ENCODE peak calls at places on chromosomes 7 and 10, in nine cellular contexts. S is gastrocnemius medialis, E is fibroblast of lung, W is neural crest cell, C is suprapubic skin, X is keratinocyte, H is GM13977, N is right lobe of liver, O is endothelial cell. P is an unnamed sample.
A peak's percentile ranks its signal among the peaks of the same experiment; 100 is the strongest.

GRCh38 chr10:116278832-116279231 is 5.8 kb upstream of the GFRA1 start:
- DNase-seq in S (no peak), E (peak; percentile 56), W (peak; percentile 14), C (no peak), X (no peak), H (no peak), N (no peak), O (no peak), P (no peak)

GRCh38 chr7:112449353-112449752 is 907 bp upstream of the IFRD1 start:
- DNase-seq in S (peak; percentile 54), E (peak; percentile 68), W (no peak), C (no peak), X (no peak), H (peak; percentile 24), N (no peak), O (no peak), P (no peak)

GRCh38 chr7:155811560-155811894 is 736 bp downstream of the SHH start:
- DNase-seq in S (no peak), E (no peak), W (no peak), C (no peak), X (no peak), H (no peak), N (no peak), O (no peak), P (peak; percentile 68)

GRCh38 chr7:137956591-137956990 is 45.3 kb downstream of the CREB3L2 start:
- DNase-seq in S (no peak), E (no peak), W (no peak), C (no peak), X (no peak), H (no peak), N (no peak), O (no peak), P (no peak)

GRCh38 chr7:4215176-4215720 is 466.8 kb upstream of the FOXK1 start:
- DNase-seq in S (no peak), E (no peak), W (no peak), C (no peak), X (no peak), H (no peak), N (no peak), O (no peak), P (no peak)

GRCh38 chr10:44356139-44357115 is 28.5 kb downstream of the CXCL12 start:
- DNase-seq in S (no peak), E (no peak), W (no peak), C (no peak), X (no peak), H (no peak), N (no peak), O (no peak), P (peak; percentile 56)

GRCh38 chr10:61257956-61258496 is 195.2 kb downstream of the TMEM26 start:
- DNase-seq in S (no peak), E (peak; percentile 23), W (no peak), C (no peak), X (no peak), H (no peak), N (no peak), O (no peak), P (no peak)

GRCh38 chr7:646951-647350 is 79.5 kb upstream of the DNAAF5 start:
- DNase-seq in S (no peak), E (no peak), W (no peak), C (no peak), X (no peak), H (no peak), N (no peak), O (no peak), P (peak; percentile 46)

GRCh38 chr10:12202230-12202629 is 6.2 kb downstream of the CDC123 start:
- DNase-seq in S (no peak), E (no peak), W (no peak), C (no peak), X (no peak), H (no peak), N (no peak), O (no peak), P (no peak)

GRCh38 chr10:69160809-69161225 is 19.2 kb upstream of the SUPV3L1 start:
- DNase-seq in S (no peak), E (peak; percentile 39), W (no peak), C (no peak), X (no peak), H (no peak), N (no peak), O (no peak), P (no peak)

GRCh38 chr7:142443614-142444013 is 185.8 kb upstream of the PRSS58 start:
- DNase-seq in S (no peak), E (peak; percentile 32), W (no peak), C (no peak), X (no peak), H (no peak), N (no peak), O (peak; percentile 11), P (no peak)

GRCh38 chr7:104264281-104264680 is 56.5 kb upstream of the ORC5 start:
- DNase-seq in S (no peak), E (peak; percentile 57), W (no peak), C (no peak), X (no peak), H (no peak), N (no peak), O (no peak), P (no peak)

GRCh38 chr7:155483868-155484325 is 26.0 kb downstream of the EN2 start:
- DNase-seq in S (no peak), E (no peak), W (no peak), C (peak; percentile 49), X (no peak), H (no peak), N (no peak), O (no peak), P (no peak)

GRCh38 chr7:134515569-134516468 is 11.5 kb upstream of the AKR1B10 start:
- DNase-seq in S (peak; percentile 44), E (peak; percentile 87), W (no peak), C (no peak), X (peak; percentile 58), H (no peak), N (no peak), O (no peak), P (no peak)

DNA sequence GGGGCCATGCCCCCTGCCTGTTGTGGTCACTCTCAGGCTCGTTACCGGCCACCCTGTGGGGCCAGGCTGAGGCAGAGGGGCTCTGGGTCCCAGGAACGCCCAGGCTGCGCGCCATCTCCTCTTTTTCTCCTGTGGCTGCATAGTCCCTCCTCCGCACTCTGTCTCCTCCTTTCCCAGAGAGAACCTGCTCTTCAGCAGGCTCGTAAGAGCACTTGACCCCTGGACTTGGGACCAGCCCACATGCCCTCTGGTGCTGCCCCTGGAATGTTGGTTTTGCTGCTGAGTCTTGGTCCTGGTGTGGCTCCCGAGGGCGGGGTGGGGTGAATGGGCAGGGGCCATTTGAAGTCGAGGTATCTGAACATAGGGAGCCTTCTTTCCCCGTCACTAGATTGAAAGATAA is 6.6 kb upstream of the BHLHA15 start:
- DNase-seq in S (no peak), E (no peak), W (no peak), C (no peak), X (no peak), H (peak; percentile 5), N (no peak), O (no peak), P (peak; percentile 58)
- TF ChIP-seq CTCF in S (no peak), E (no peak), W (no peak), C (no peak), X (no peak), H (no peak), N (no peak), O (no peak), P (no peak)

GRCh38 chr7:56007167-56007652 is 42.8 kb downstream of the NIPSNAP2 start:
- DNase-seq in S (no peak), E (no peak), W (no peak), C (no peak), X (no peak), H (no peak), N (no peak), O (no peak), P (no peak)

GRCh38 chr7:56007891-56008290 is 43.4 kb downstream of the PSPH start:
- DNase-seq in S (no peak), E (no peak), W (no peak), C (no peak), X (no peak), H (no peak), N (no peak), O (no peak), P (no peak)

GRCh38 chr7:56003749-56004148 is 39.4 kb downstream of the NIPSNAP2 start:
- DNase-seq in S (no peak), E (no peak), W (no peak), C (no peak), X (no peak), H (no peak), N (no peak), O (no peak), P (no peak)

GRCh38 chr7:56009695-56010094 is 41.5 kb downstream of the PSPH start:
- DNase-seq in S (no peak), E (peak; percentile 49), W (no peak), C (no peak), X (no peak), H (no peak), N (peak; percentile 78), O (no peak), P (no peak)
- TF ChIP-seq CTCF in S (no peak), E (no peak), W (no peak), C (no peak), X (no peak), H (no peak), N (no peak), O (no peak), P (no peak)

DNA sequence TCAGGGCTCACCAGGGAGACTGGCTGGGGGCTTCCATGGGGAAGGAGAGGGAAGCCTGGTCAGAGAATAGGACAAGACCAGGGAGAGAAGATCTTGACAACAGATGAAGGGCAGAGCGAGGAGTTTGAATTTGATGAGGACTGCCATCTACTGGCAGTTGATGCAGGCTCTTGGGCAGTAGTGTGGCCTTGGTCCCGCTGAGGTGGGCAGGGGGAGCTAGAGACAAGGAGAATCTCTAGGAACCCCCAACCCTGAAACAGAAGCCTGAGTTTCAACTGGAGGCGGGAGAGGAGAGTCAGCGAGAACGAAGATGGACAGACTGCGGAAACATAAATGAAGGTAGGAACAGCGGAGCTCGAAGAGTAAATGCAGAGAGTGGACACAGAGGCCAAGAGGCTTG is 81.0 kb downstream of the PPP1R3C start:
- DNase-seq in S (no peak), E (peak; percentile 66), W (peak; percentile 43), C (no peak), X (no peak), H (no peak), N (peak; percentile 65), O (peak; percentile 52), P (no peak)
- TF ChIP-seq CTCF in S (no peak), E (peak; percentile 82), W (peak; percentile 59), C (no peak), X (peak; percentile 66), H (peak; percentile 65), N (peak; percentile 67), O (peak; percentile 29), P (peak; percentile 50)

GRCh38 chr10:59553127-59553649 is 156.5 kb downstream of the SLC16A9 start:
- DNase-seq in S (no peak), E (no peak), W (no peak), C (no peak), X (no peak), H (no peak), N (no peak), O (no peak), P (no peak)
- TF ChIP-seq CTCF in S (no peak), E (no peak), W (no peak), C (no peak), X (no peak), H (no peak), N (no peak), O (no peak), P (no peak)